ENCODE peak calls at places on chromosomes 2 and 18, in ten cellular contexts. W is endothelial cell of umbilical vein, G is fibroblast of lung, D is endodermal cell, K is kidney, O is SK-N-SH, A is GM23248, H is HCT116, Q is mammary epithelial cell, E is neural progenitor cell. L is an unnamed sample.

GRCh38 chr2:161075701-161076100 is 84.5 kb upstream of the TANK start:
- DNase-seq in W (no peak), O (no peak), D (no peak), Q (no peak), K (no peak), G (peak), E (peak), H (no peak), A (no peak), L (no peak)

GRCh38 chr18:76518543-76519155 is 23.6 kb upstream of the ZNF516 start:
- DNase-seq in G (peak), Q (no peak), E (peak), A (peak), D (peak), W (peak), K (peak), H (no peak), O (no peak), L (no peak)

GRCh38 chr2:218272531-218273212 is 2.4 kb downstream of the PNKD start:
- DNase-seq in D (peak), Q (peak), H (peak), K (peak), A (peak), G (peak), W (peak), E (peak), O (peak), L (peak)

GRCh38 chr18:76619342-76620315 is 124.6 kb upstream of the ZNF516 start:
- DNase-seq in Q (peak), H (no peak), D (peak), A (peak), W (no peak), E (peak), K (peak), G (peak), O (no peak), L (no peak)

GRCh38 chr18:80171190-80171872 is 62.3 kb downstream of the ADNP2 start:
- DNase-seq in K (peak), G (peak), D (peak), A (peak), H (no peak), W (peak), O (peak), E (peak), Q (peak), L (no peak)

GRCh38 chr2:26612522-26613240 is 28.5 kb downstream of the CIB4 start:
- DNase-seq in K (no peak), E (no peak), Q (no peak), W (no peak), A (no peak), G (no peak), O (peak), D (no peak), H (no peak), L (no peak)

GRCh38 chr2:27049422-27050280 is 1.8 kb upstream of the AGBL5 start:
- DNase-seq in E (no peak), H (no peak), A (no peak), O (peak), G (no peak), Q (no peak), D (peak), W (no peak), K (peak), L (no peak)

GRCh38 chr18:44465337-44465736 is 215.4 kb upstream of the SETBP1 start:
- DNase-seq in O (no peak), W (no peak), A (no peak), E (no peak), D (no peak), Q (no peak), H (no peak), G (peak), K (no peak), L (no peak)

GRCh38 chr2:3283206-3283605 is 94.4 kb downstream of the EIPR1 start:
- DNase-seq in K (no peak), E (no peak), D (no peak), H (no peak), A (no peak), Q (no peak), W (no peak), O (peak), G (no peak), L (no peak)

GRCh38 chr2:8587920-8588830 is 93.7 kb upstream of the ID2 start:
- DNase-seq in D (no peak), W (no peak), G (no peak), A (no peak), E (no peak), O (no peak), K (peak), Q (no peak), H (no peak), L (no peak)

GRCh38 chr2:142321706-142322280 is 191.0 kb upstream of the LRP1B start:
- DNase-seq in K (no peak), O (no peak), A (no peak), D (no peak), G (peak), E (no peak), H (no peak), Q (peak), W (no peak), L (no peak)

GRCh38 chr18:69588301-69588700 is 187.6 kb downstream of the DOK6 start:
- DNase-seq in D (no peak), E (no peak), Q (no peak), W (no peak), A (peak), G (no peak), O (no peak), H (no peak), K (no peak), L (no peak)

GRCh38 chr18:28039078-28039477 is 137.9 kb downstream of the CDH2 start:
- DNase-seq in G (peak), H (no peak), D (no peak), O (no peak), Q (peak), K (no peak), W (peak), E (no peak), A (no peak), L (no peak)

GRCh38 chr18:13641551-13642439 is 84.6 kb downstream of the FAM210A start:
- DNase-seq in E (no peak), D (peak), O (no peak), Q (no peak), W (peak), K (peak), G (no peak), A (no peak), H (no peak), L (no peak)

GRCh38 chr2:68689553-68690537 is 44.8 kb upstream of the ARHGAP25 start:
- DNase-seq in K (no peak), G (no peak), W (no peak), Q (no peak), E (no peak), H (no peak), A (no peak), D (no peak), O (no peak), L (no peak)

GRCh38 chr2:201806442-201806841 is at the start of gene CDK15:
- DNase-seq in W (no peak), O (no peak), H (no peak), K (peak), G (peak), E (no peak), A (peak), D (no peak), Q (no peak), L (no peak)

GRCh38 chr18:41371718-41372117 is 583.3 kb upstream of the PIK3C3 start:
- DNase-seq in O (peak), G (peak), Q (no peak), D (no peak), W (no peak), H (no peak), A (peak), E (no peak), K (no peak), L (no peak)

GRCh38 chr2:232292395-232293154 is 86.0 kb upstream of the ALPP start:
- DNase-seq in K (no peak), Q (peak), E (peak), G (peak), H (peak), W (peak), A (peak), D (peak), O (peak), L (no peak)

GRCh38 chr2:132632000-132632649 is 37.9 kb downstream of the LYPD1 start:
- DNase-seq in D (no peak), O (no peak), E (no peak), H (no peak), A (peak), K (no peak), G (peak), W (no peak), Q (no peak), L (no peak)

GRCh38 chr2:88735853-88736252 is 44.4 kb downstream of the RPIA start:
- DNase-seq in H (peak), K (no peak), A (peak), Q (peak), E (no peak), O (no peak), W (no peak), D (no peak), G (no peak), L (no peak)

GRCh38 chr2:150663143-150663542 is 175.7 kb upstream of the RND3 start:
- DNase-seq in G (peak), A (peak), D (no peak), H (peak), K (no peak), Q (peak), O (no peak), E (no peak), W (peak), L (no peak)

GRCh38 chr2:215921884-215922283 is 91.5 kb downstream of the MREG start:
- DNase-seq in Q (peak), E (no peak), G (peak), D (peak), A (peak), H (peak), O (no peak), K (no peak), W (peak), L (no peak)

GRCh38 chr2:37365669-37366068 is 21.2 kb downstream of the QPCT start:
- DNase-seq in D (peak), A (peak), O (no peak), H (no peak), K (no peak), Q (peak), E (no peak), W (no peak), G (peak), L (no peak)

GRCh38 chr2:142930835-142931398 is 53.5 kb downstream of the KYNU start:
- DNase-seq in Q (no peak), K (no peak), H (no peak), O (no peak), A (no peak), D (no peak), W (no peak), G (no peak), E (no peak), L (no peak)

GRCh38 chr18:34158881-34159690 is 65.6 kb downstream of the NOL4 start:
- DNase-seq in W (peak), D (peak), E (peak), G (peak), O (peak), K (peak), H (no peak), Q (no peak), A (peak), L (no peak)

GRCh38 chr18:66749030-66749429 is 145.1 kb upstream of the CDH19 start:
- DNase-seq in K (no peak), W (peak), G (peak), D (no peak), H (no peak), E (peak), A (no peak), O (peak), Q (no peak), L (no peak)

GRCh38 chr2:18047896-18048657 is 169.6 kb downstream of the KCNS3 start:
- DNase-seq in W (no peak), G (peak), O (no peak), H (peak), Q (peak), D (no peak), E (no peak), K (no peak), A (peak), L (peak)

GRCh38 chr2:171523969-171524401 is 1.7 kb downstream of the CYBRD1 start:
- DNase-seq in E (peak), A (peak), G (peak), H (no peak), K (no peak), W (no peak), D (peak), Q (peak), O (no peak), L (peak)

GRCh38 chr2:189570565-189570964 is 10.0 kb downstream of the SLC40A1 start:
- DNase-seq in G (peak), H (no peak), A (peak), E (no peak), K (no peak), Q (peak), D (no peak), W (peak), O (no peak), L (peak)

GRCh38 chr2:161230959-161231358 is 70.7 kb downstream of the TANK start:
- DNase-seq in D (no peak), K (no peak), O (no peak), W (no peak), E (no peak), H (no peak), A (no peak), G (no peak), Q (no peak), L (no peak)

GRCh38 chr18:27668126-27668525 is 483.0 kb upstream of the CHST9 start:
- DNase-seq in W (no peak), G (peak), K (no peak), D (no peak), Q (no peak), A (peak), E (no peak), O (no peak), H (no peak), L (no peak)

GRCh38 chr2:173355132-173355865 is 627 bp downstream of the CDCA7 start:
- DNase-seq in O (peak), D (peak), H (peak), A (peak), G (peak), Q (peak), K (peak), W (peak), E (peak), L (no peak)

GRCh38 chr2:54503192-54503591 is 47.1 kb downstream of the SPTBN1 start:
- DNase-seq in Q (no peak), E (peak), K (no peak), D (peak), O (peak), A (peak), G (no peak), H (no peak), W (peak), L (no peak)

GRCh38 chr18:68840554-68841263 is 42.8 kb downstream of the CCDC102B start:
- DNase-seq in H (peak), K (no peak), E (peak), Q (peak), G (peak), W (peak), A (peak), O (no peak), D (no peak), L (peak)

GRCh38 chr2:55010915-55011314 is 39.3 kb downstream of the RTN4 start:
- DNase-seq in A (peak), Q (peak), G (peak), H (no peak), E (no peak), W (no peak), O (no peak), D (no peak), K (peak), L (no peak)

GRCh38 chr2:1515073-1515430 is 101.8 kb downstream of the TPO start:
- DNase-seq in D (no peak), O (no peak), W (no peak), Q (no peak), E (no peak), H (no peak), A (no peak), G (no peak), K (peak), L (no peak)

GRCh38 chr2:15323227-15323626 is 237.9 kb downstream of the NBAS start:
- DNase-seq in D (no peak), K (no peak), W (no peak), E (no peak), O (no peak), A (no peak), H (no peak), Q (no peak), G (no peak), L (no peak)

GRCh38 chr2:151770995-151771394 is 36.7 kb upstream of the NEB start:
- DNase-seq in K (no peak), E (no peak), O (no peak), D (no peak), H (no peak), G (no peak), A (no peak), W (no peak), Q (no peak), L (no peak)
- H3K4me3 ChIP-seq in K (no peak), E (no peak), O (no peak), D (no peak), H (no peak), G (no peak), A (no peak), W (no peak), Q (no peak), L (no peak)

GRCh38 chr18:74249181-74249968 is 42.4 kb downstream of the CYB5A start:
- DNase-seq in E (no peak), O (no peak), G (peak), H (no peak), D (no peak), W (no peak), Q (peak), K (no peak), A (peak), L (no peak)
- H3K9ac ChIP-seq in E (no peak), O (no peak), G (no peak), H (no peak), D (no peak), W (no peak), Q (no peak), K (no peak), A (no peak), L (no peak)

GRCh38 chr2:183125659-183126341 is 1.6 kb downstream of the NUP35 start:
- DNase-seq in D (no peak), G (no peak), K (no peak), W (no peak), A (no peak), E (no peak), H (no peak), Q (no peak), O (no peak), L (no peak)
- H3K4me3 ChIP-seq in D (peak), G (peak), K (no peak), W (no peak), A (peak), E (peak), H (peak), Q (peak), O (peak), L (peak)

GRCh38 chr2:169507698-169508097 is 1.8 kb upstream of the KLHL41 start:
- DNase-seq in W (peak), K (no peak), O (no peak), Q (peak), A (peak), H (no peak), E (no peak), D (no peak), G (peak), L (no peak)
- H3K9ac ChIP-seq in W (no peak), K (no peak), O (no peak), Q (no peak), A (no peak), H (no peak), E (no peak), D (no peak), G (no peak), L (no peak)

GRCh38 chr2:76930076-76930734 is 592.0 kb downstream of the LRRTM4 start:
- DNase-seq in W (no peak), E (no peak), Q (no peak), D (no peak), H (no peak), G (no peak), K (no peak), O (no peak), A (no peak), L (no peak)
- H3K4me3 ChIP-seq in W (no peak), E (no peak), Q (no peak), D (no peak), H (no peak), G (no peak), K (no peak), O (no peak), A (no peak), L (no peak)

DNA sequence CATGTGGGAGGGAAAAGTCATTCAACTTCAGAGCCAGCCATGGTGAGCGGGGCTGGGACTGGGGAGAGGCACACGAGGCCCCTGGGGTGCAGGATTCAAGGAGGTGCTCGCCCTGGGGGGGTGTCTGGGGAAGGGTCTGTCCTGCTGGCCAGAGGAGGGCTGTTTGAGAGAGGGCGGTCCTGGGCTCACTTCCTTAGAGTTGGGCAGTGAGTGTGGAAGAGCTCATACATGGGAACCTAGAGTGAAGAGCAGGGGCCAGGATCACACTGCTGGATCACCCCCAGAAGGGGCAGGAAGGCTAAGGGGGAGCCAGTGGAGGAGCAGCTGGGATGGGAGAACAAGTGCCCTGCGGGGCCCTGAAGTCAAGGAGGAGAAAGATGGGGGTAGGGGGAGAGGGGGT is 6.5 kb downstream of the SH3BP4 start:
- DNase-seq in E (no peak), H (no peak), W (no peak), D (peak), K (peak), A (no peak), Q (no peak), O (no peak), G (no peak), L (no peak)
- H3K9ac ChIP-seq in E (no peak), H (no peak), W (no peak), D (no peak), K (no peak), A (peak), Q (no peak), O (no peak), G (no peak), L (no peak)

DNA sequence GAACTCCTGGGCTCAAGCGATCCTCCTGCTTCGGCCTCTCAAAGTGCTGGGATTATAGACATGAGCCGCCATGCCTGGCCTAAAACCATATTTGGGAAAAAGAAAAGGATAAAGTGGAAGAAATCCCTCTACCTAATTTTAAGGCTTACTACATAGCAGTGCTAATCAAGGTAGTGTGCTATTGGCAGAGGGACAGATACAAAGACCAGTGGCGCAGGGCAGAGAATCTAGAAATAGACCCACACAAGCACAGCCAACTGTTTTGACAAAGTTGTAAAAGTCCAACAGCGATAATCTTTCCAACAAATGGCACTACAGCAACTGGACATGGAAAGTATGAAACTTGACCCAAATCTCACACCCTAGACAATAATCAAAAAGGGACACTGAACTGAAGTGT is 138.4 kb downstream of the TFCP2L1 start:
- DNase-seq in A (no peak), K (no peak), Q (no peak), D (no peak), H (no peak), O (no peak), E (no peak), G (no peak), W (no peak), L (no peak)
- H3K4me3 ChIP-seq in A (no peak), K (no peak), Q (no peak), D (no peak), H (no peak), O (no peak), E (no peak), G (no peak), W (no peak), L (no peak)

GRCh38 chr2:46162329-46162870 is 134.8 kb upstream of the EPAS1 start:
- DNase-seq in E (no peak), H (no peak), D (peak), Q (no peak), A (peak), O (no peak), K (peak), G (no peak), W (no peak), L (no peak)

GRCh38 chr2:46161329-46161728 is 135.9 kb upstream of the EPAS1 start:
- DNase-seq in K (peak), O (no peak), W (no peak), D (no peak), A (no peak), Q (no peak), E (no peak), G (no peak), H (no peak), L (no peak)

GRCh38 chr2:46160326-46160725 is 136.9 kb upstream of the EPAS1 start:
- DNase-seq in H (no peak), G (no peak), O (no peak), K (peak), A (no peak), E (no peak), W (no peak), D (no peak), Q (no peak), L (no peak)

GRCh38 chr2:46163031-46163430 is 134.2 kb upstream of the EPAS1 start:
- DNase-seq in G (no peak), A (no peak), Q (no peak), K (peak), O (no peak), H (no peak), D (no peak), W (no peak), E (no peak), L (no peak)

DNA sequence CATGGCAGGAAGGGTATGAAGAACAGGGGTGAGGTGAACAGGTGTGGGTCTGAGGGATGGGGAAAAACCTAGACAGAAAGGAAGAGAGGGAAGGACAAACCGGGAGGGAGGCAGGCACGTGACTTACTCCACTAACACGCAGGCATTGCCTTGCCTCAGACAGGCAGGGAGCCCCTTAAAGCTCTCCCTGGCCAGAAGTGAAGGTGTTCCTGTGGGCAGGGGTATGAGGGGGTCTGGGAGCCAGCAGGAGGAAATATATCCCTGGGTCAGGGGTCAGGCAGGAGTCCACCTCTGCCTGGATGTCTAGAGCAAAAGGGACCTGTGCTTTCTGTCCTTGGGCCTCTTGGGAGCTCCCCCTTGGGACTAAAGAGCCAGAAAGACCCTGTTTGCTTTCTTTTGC is 135.3 kb upstream of the EPAS1 start:
- DNase-seq in K (peak), D (peak), E (no peak), Q (no peak), G (no peak), O (no peak), W (no peak), H (no peak), A (no peak), L (no peak)
- H3K9ac ChIP-seq in K (no peak), D (no peak), E (no peak), Q (no peak), G (no peak), O (no peak), W (no peak), H (no peak), A (no peak), L (no peak)